ENCODE peak calls at places on chromosomes 5 and 9, in ten cellular contexts. V is endothelial cell, C is RKO, M is Daoy, H is fibroblast of gingiva, J is osteoblast, W is NCI-H460, B is NCI-H1930, O is epithelial cell of esophagus, Q is right lobe of liver. R is an unnamed sample.

GRCh38 chr9:98726735-98727134 is 18.0 kb upstream of the GABBR2 start:
- DNase-seq in V (no peak), O (no peak), W (no peak), Q (no peak), B (no peak), H (peak; percentile 31), J (peak; percentile 30), C (no peak), M (no peak), R (no peak)

GRCh38 chr9:96014078-96014477 is 138.6 kb downstream of the ERCC6L2 start:
- DNase-seq in Q (no peak), H (no peak), W (no peak), J (no peak), O (no peak), V (no peak), B (no peak), C (no peak), M (no peak), R (no peak)

GRCh38 chr5:56440871-56441740 is 208.0 kb upstream of the ANKRD55 start:
- DNase-seq in W (peak; percentile 81), H (peak; percentile 93), V (no peak), M (peak; percentile 29), Q (no peak), J (no peak), C (no peak), O (peak; percentile 92), B (no peak), R (no peak)

GRCh38 chr9:93129286-93129685 is 4.8 kb downstream of the NINJ1 start:
- DNase-seq in H (no peak), V (peak; percentile 42), J (peak; percentile 57), W (no peak), C (no peak), B (no peak), Q (peak; percentile 55), M (no peak), O (no peak), R (no peak)

GRCh38 chr9:8732367-8733075 is 932.9 kb upstream of the DMAC1 start:
- DNase-seq in W (no peak), O (no peak), Q (no peak), H (no peak), V (no peak), J (no peak), M (no peak), B (no peak), C (no peak), R (no peak)

GRCh38 chr9:107600060-107600573 is 110.5 kb upstream of the KLF4 start:
- DNase-seq in H (no peak), C (no peak), W (no peak), Q (no peak), O (no peak), J (peak; percentile 44), M (peak; percentile 57), V (no peak), B (no peak), R (no peak)

GRCh38 chr5:59039296-59040006 is 456.6 kb downstream of the RAB3C start:
- DNase-seq in M (peak; percentile 91), C (peak; percentile 83), W (peak; percentile 68), H (peak; percentile 93), O (peak; percentile 78), V (peak; percentile 65), Q (peak; percentile 65), B (no peak), J (peak; percentile 84), R (no peak)

GRCh38 chr5:157456301-157456700 is 3.7 kb upstream of the NIPAL4 start:
- DNase-seq in B (no peak), W (no peak), J (no peak), Q (no peak), M (no peak), C (no peak), V (no peak), O (no peak), H (no peak), R (no peak)

GRCh38 chr5:154288145-154288544 is 97.6 kb downstream of the GALNT10 start:
- DNase-seq in M (no peak), W (no peak), B (no peak), H (peak; percentile 73), V (no peak), Q (no peak), J (no peak), O (no peak), C (no peak), R (no peak)

GRCh38 chr5:100306000-100306399 is 229.2 kb upstream of the FAM174A start:
- DNase-seq in O (peak; percentile 50), V (no peak), H (no peak), J (no peak), B (no peak), W (no peak), C (no peak), Q (no peak), M (no peak), R (no peak)